ENCODE peak calls at places on chromosomes 16 and 17, in four cellular contexts. D is cardiac fibroblast; U is cardiac muscle cell; G is CD8-positive, alpha-beta T cell. V is an unnamed sample.

GRCh38 chr16:47490471-47490870 is 29.3 kb downstream of the PHKB start:
- DNase-seq in D (no peak), U (no peak), G (no peak), V (no peak)

GRCh38 chr17:40564883-40565744 is at the start of gene CCR7:
- DNase-seq in D (no peak), U (no peak), G (peak), V (peak)

GRCh38 chr17:3035256-3035967 is 28.0 kb downstream of the OR1D5 start:
- DNase-seq in D (no peak), U (no peak), G (no peak), V (no peak)

GRCh38 chr16:49280022-49280741 is 1.5 kb downstream of the CBLN1 start:
- DNase-seq in D (no peak), U (no peak), G (no peak), V (no peak)

GRCh38 chr17:63571632-63572310 is 21.5 kb downstream of the DCAF7 start:
- DNase-seq in D (peak), U (peak), G (no peak), V (no peak)

GRCh38 chr16:84746231-84746630 is 46.4 kb downstream of the USP10 start:
- DNase-seq in D (no peak), U (no peak), G (no peak), V (no peak)

GRCh38 chr16:84369938-84370627 is 1.7 kb downstream of the ATP2C2 start:
- DNase-seq in D (no peak), U (no peak), G (no peak), V (no peak)

GRCh38 chr16:50751528-50751927 is 9.6 kb downstream of the CYLD start:
- DNase-seq in D (no peak), U (no peak), G (no peak), V (no peak)

GRCh38 chr17:11598274-11599221 is at the start of gene DNAH9:
- DNase-seq in D (peak), U (peak), G (no peak), V (no peak)

GRCh38 chr16:8628981-8629725 is 7.7 kb downstream of the METTL22 start:
- DNase-seq in D (no peak), U (no peak), G (no peak), V (no peak)

GRCh38 chr17:58583486-58583885 is 69.0 kb upstream of the MTMR4 start:
- DNase-seq in D (no peak), U (no peak), G (no peak), V (no peak)

GRCh38 chr16:26816885-26817571 is 249.7 kb upstream of the C16orf82 start:
- DNase-seq in D (no peak), U (no peak), G (no peak), V (no peak)

GRCh38 chr17:66918896-66919295 is 45.6 kb upstream of the CACNG4 start:
- DNase-seq in D (no peak), U (no peak), G (no peak), V (no peak)

GRCh38 chr17:58352843-58353719 is 1.1 kb upstream of the SUPT4H1 start:
- DNase-seq in D (peak), U (peak), G (peak), V (peak)

GRCh38 chr17:35286120-35286781 is 43.4 kb downstream of the SLFN5 start:
- DNase-seq in D (peak), U (peak), G (no peak), V (no peak)

GRCh38 chr17:13727441-13728171 is 125.9 kb upstream of the HS3ST3A1 start:
- DNase-seq in D (peak), U (peak), G (no peak), V (no peak)

GRCh38 chr16:2530629-2531318 is 434 bp downstream of the CEMP1 start:
- DNase-seq in D (no peak), U (no peak), G (no peak), V (no peak)

GRCh38 chr16:28879261-28879840 is 1.1 kb downstream of the ATP2A1 start:
- DNase-seq in D (no peak), U (no peak), G (no peak), V (no peak)

GRCh38 chr17:71398706-71399620 is 721.9 kb upstream of the SOX9 start:
- DNase-seq in D (no peak), U (peak), G (no peak), V (no peak)

GRCh38 chr17:77862890-77863813 is 95.4 kb upstream of the TNRC6C start:
- DNase-seq in D (no peak), U (no peak), G (no peak), V (no peak)

GRCh38 chr17:42744806-42745617 is at the start of gene EZH1:
- DNase-seq in D (peak), U (peak), G (peak), V (peak)

GRCh38 chr17:73952498-73953205 is 250.8 kb upstream of the RPL38 start:
- DNase-seq in D (no peak), U (peak), G (peak), V (peak)
- TF ChIP-seq CTCF in D (no peak), U (peak), G (peak), V (peak)

GRCh38 chr16:75111514-75112280 is 4.9 kb downstream of the LDHD start:
- DNase-seq in D (no peak), U (no peak), G (no peak), V (no peak)
- TF ChIP-seq CTCF in D (no peak), U (no peak), G (no peak), V (peak)

GRCh38 chr16:12120331-12120981 is 143.9 kb downstream of the SNX29 start:
- DNase-seq in D (peak), U (peak), G (no peak), V (no peak)
- TF ChIP-seq CTCF in D (no peak), U (no peak), G (no peak), V (no peak)

GRCh38 chr17:17385502-17385901 is 82.3 kb downstream of the NT5M start:
- DNase-seq in D (no peak), U (no peak), G (no peak), V (no peak)
- TF ChIP-seq CTCF in D (no peak), U (no peak), G (no peak), V (no peak)

V was measured in B cell.